ENCODE peak calls at places on chromosome 2, in four cellular contexts. P is A549, B is NCI-H2029 treated with DMSO at 0.1 percent for 48 hours, L is osteocyte. W is an unnamed sample.

GRCh38 chr2:179265082-179265575 is 497 bp upstream of the SESTD1 start:
- DNase-seq in P (no peak), B (no peak), L (no peak), W (no peak)

GRCh38 chr2:237091779-237092436 is 6.2 kb downstream of the COPS8 start:
- DNase-seq in P (no peak), B (no peak), L (no peak), W (no peak)

GRCh38 chr2:71807969-71808451 is 339.7 kb downstream of the CYP26B1 start:
- DNase-seq in P (no peak), B (no peak), L (peak; percentile 77), W (no peak)

GRCh38 chr2:10985901-10986535 is 74.3 kb downstream of the KCNF1 start:
- DNase-seq in P (no peak), B (no peak), L (no peak), W (no peak)

GRCh38 chr2:105789745-105790466 is 45.2 kb downstream of the NCK2 start:
- DNase-seq in P (no peak), B (no peak), L (no peak), W (peak; percentile 52)

GRCh38 chr2:219247678-219248642 is 2.7 kb downstream of the STK16 start:
- DNase-seq in P (peak; percentile 53), B (no peak), L (no peak), W (no peak)

GRCh38 chr2:94622113-94622618 is 249.1 kb upstream of the TEKT4 start:
- DNase-seq in P (no peak), B (no peak), L (peak; percentile 83), W (no peak)

GRCh38 chr2:163191372-163191771 is 352.8 kb upstream of the KCNH7 start:
- DNase-seq in P (peak; percentile 69), B (no peak), L (no peak), W (no peak)

GRCh38 chr2:174125151-174125550 is 123.2 kb downstream of the OLA1 start:
- DNase-seq in P (no peak), B (no peak), L (no peak), W (no peak)

GRCh38 chr2:150191349-150191748 is 296.1 kb downstream of the RND3 start:
- DNase-seq in P (no peak), B (no peak), L (no peak), W (no peak)

GRCh38 chr2:134718095-134718955 is 475 bp downstream of the TMEM163 start:
- DNase-seq in P (no peak), B (no peak), L (no peak), W (peak; percentile 39)

GRCh38 chr2:206225435-206226232 is 48.8 kb upstream of the ZDBF2 start:
- DNase-seq in P (no peak), B (no peak), L (no peak), W (no peak)

GRCh38 chr2:113337809-113338208 is 59.1 kb upstream of the PAX8 start:
- DNase-seq in P (no peak), B (no peak), L (no peak), W (no peak)

GRCh38 chr2:111054791-111055627 is 65.7 kb upstream of the BCL2L11 start:
- DNase-seq in P (no peak), B (peak; percentile 78), L (no peak), W (no peak)

GRCh38 chr2:15941483-15941853 is 1.1 kb downstream of the MYCN start:
- DNase-seq in P (no peak), B (no peak), L (no peak), W (no peak)

GRCh38 chr2:144111443-144111842 is 408.5 kb downstream of the ZEB2 start:
- DNase-seq in P (no peak), B (no peak), L (no peak), W (no peak)

GRCh38 chr2:37776487-37776886 is 105.0 kb upstream of the CDC42EP3 start:
- DNase-seq in P (peak; percentile 60), B (no peak), L (no peak), W (no peak)

GRCh38 chr2:187319441-187320108 is 128.5 kb downstream of the CALCRL start:
- DNase-seq in P (no peak), B (no peak), L (no peak), W (no peak)

GRCh38 chr2:215738360-215738759 is 275.0 kb downstream of the MREG start:
- DNase-seq in P (no peak), B (no peak), L (no peak), W (no peak)

GRCh38 chr2:29753676-29754444 is 167.5 kb downstream of the ALK start:
- DNase-seq in P (no peak), B (no peak), L (no peak), W (no peak)

GRCh38 chr2:154710685-154711084 is 12.2 kb downstream of the KCNJ3 start:
- DNase-seq in P (no peak), B (no peak), L (no peak), W (no peak)

GRCh38 chr2:73740767-73741166 is 3.6 kb upstream of the TPRKB start:
- DNase-seq in P (no peak), B (no peak), L (no peak), W (no peak)

GRCh38 chr2:218470454-218470853 is 51.5 kb downstream of the VIL1 start:
- DNase-seq in P (no peak), B (no peak), L (no peak), W (no peak)

GRCh38 chr2:98460573-98461560 is 16.2 kb downstream of the INPP4A start:
- DNase-seq in P (no peak), B (no peak), L (no peak), W (no peak)

GRCh38 chr2:30293303-30293912 is 62.1 kb downstream of the LBH start:
- DNase-seq in P (peak; percentile 94), B (peak; percentile 68), L (no peak), W (no peak)

GRCh38 chr2:216108310-216108966 is 710 bp upstream of the XRCC5 start:
- DNase-seq in P (no peak), B (no peak), L (no peak), W (no peak)

GRCh38 chr2:33134086-33134763 is 187.5 kb downstream of the LTBP1 start:
- DNase-seq in P (peak; percentile 72), B (peak; percentile 84), L (peak; percentile 84), W (no peak)

W was measured in cerebellum.